ENCODE peak calls at places on chromosomes 3 and 15, in six cellular contexts. L is ovary, W is tibial artery, H is cardiac muscle cell, B is left ventricle myocardium inferior, U is pancreas. J is an unnamed sample. For H3K36me3 and H3K4me1, the result is how much of the 10 kb centered on the place peaks cover.

GRCh38 chr3:49120096-49120437 is 556 bp downstream of the USP19 start:
- DNase-seq in U (no peak), B (no peak), L (no peak), H (no peak), W (no peak), J (no peak)

GRCh38 chr3:23159929-23160328 is 43.2 kb upstream of the UBE2E2 start:
- DNase-seq in H (peak), B (no peak), W (no peak), L (no peak), U (no peak), J (no peak)

GRCh38 chr3:84680700-84681099 is 278.1 kb upstream of the CADM2 start:
- DNase-seq in H (no peak), B (no peak), U (no peak), W (no peak), L (no peak), J (no peak)

GRCh38 chr3:170992854-170993253 is 33.7 kb downstream of the SLC2A2 start:
- DNase-seq in B (no peak), H (no peak), W (no peak), L (no peak), U (no peak), J (no peak)

GRCh38 chr3:45741742-45742141 is 52.5 kb downstream of the SACM1L start:
- DNase-seq in W (no peak), H (no peak), B (no peak), U (no peak), L (no peak), J (no peak)

GRCh38 chr3:40179016-40179415 is 130.5 kb upstream of the EIF1B start:
- DNase-seq in B (peak), H (peak), U (peak), L (peak), W (peak), J (peak)

GRCh38 chr3:124565013-124565412 is 165.2 kb upstream of the UMPS start:
- DNase-seq in U (peak), L (peak), B (peak), H (peak), W (peak), J (no peak)

GRCh38 chr3:187183210-187183862 is 13.9 kb upstream of the RTP1 start:
- DNase-seq in U (no peak), B (no peak), H (no peak), L (no peak), W (no peak), J (no peak)

GRCh38 chr3:14150491-14151230 is 25.8 kb downstream of the TMEM43 start:
- DNase-seq in W (no peak), U (no peak), L (no peak), H (no peak), B (no peak), J (no peak)

GRCh38 chr15:59438891-59439290 is 905 bp downstream of the FAM81A start:
- DNase-seq in L (peak), U (no peak), B (no peak), W (no peak), H (no peak), J (no peak)

GRCh38 chr3:102605146-102605545 is 170.3 kb downstream of the ZPLD1 start:
- DNase-seq in B (no peak), W (no peak), L (no peak), U (no peak), H (no peak), J (no peak)

GRCh38 chr3:13888576-13888975 is 8.7 kb upstream of the WNT7A start:
- DNase-seq in U (no peak), L (no peak), W (no peak), B (no peak), H (no peak), J (no peak)

GRCh38 chr3:39260957-39261356 is 18.9 kb downstream of the CX3CR1 start:
- DNase-seq in W (peak), U (no peak), H (peak), B (peak), L (peak), J (peak)

GRCh38 chr15:47586653-47587224 is 130.6 kb upstream of the SEMA6D start:
- DNase-seq in U (no peak), W (peak), L (no peak), B (peak), H (peak), J (peak)

GRCh38 chr15:43208052-43209002 is 12.5 kb downstream of the EPB42 start:
- DNase-seq in U (no peak), B (no peak), W (no peak), H (no peak), L (no peak), J (no peak)

GRCh38 chr3:114178770-114179368 is at the start of gene DRD3:
- DNase-seq in U (no peak), B (no peak), W (no peak), L (peak), H (peak), J (no peak)

GRCh38 chr3:155554777-155555445 is 190.0 kb downstream of the PLCH1 start:
- DNase-seq in W (no peak), L (no peak), B (no peak), U (peak), H (no peak), J (no peak)

DNA sequence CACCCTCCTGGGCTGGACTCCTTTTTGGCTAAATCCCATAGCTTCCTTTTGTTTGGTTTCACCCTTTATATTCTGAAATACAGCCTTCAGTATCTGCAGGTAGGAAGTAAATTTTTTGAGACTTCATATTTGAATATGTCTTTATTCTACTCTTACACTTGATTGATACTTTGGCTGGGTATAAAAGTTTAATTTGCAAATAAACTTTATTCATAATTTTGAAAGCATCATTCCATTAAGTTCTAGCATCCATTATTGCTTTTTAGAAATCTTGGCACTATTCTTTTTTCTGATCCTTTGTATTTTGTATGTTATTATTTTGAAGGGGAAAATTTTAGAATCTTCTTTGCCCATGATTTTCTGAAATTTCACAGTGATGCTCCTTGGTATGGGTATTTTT is 41.3 kb upstream of the FILIP1L start:
- DNase-seq in W (no peak), H (no peak), U (no peak), L (no peak), B (no peak), J (no peak)
- TF ChIP-seq CTCF in W (no peak), H (no peak), U (no peak), L (no peak), B (no peak), J (no peak)

GRCh38 chr3:121786485-121786884 is 36.9 kb upstream of the GOLGB1 start:
- DNase-seq in W (no peak), L (no peak), U (no peak), H (peak), B (no peak), J (no peak)
- H3K36me3 ChIP-seq in W (half or more), L (under half), U (under half), H (under half), B (half or more), J (half or more)

DNA sequence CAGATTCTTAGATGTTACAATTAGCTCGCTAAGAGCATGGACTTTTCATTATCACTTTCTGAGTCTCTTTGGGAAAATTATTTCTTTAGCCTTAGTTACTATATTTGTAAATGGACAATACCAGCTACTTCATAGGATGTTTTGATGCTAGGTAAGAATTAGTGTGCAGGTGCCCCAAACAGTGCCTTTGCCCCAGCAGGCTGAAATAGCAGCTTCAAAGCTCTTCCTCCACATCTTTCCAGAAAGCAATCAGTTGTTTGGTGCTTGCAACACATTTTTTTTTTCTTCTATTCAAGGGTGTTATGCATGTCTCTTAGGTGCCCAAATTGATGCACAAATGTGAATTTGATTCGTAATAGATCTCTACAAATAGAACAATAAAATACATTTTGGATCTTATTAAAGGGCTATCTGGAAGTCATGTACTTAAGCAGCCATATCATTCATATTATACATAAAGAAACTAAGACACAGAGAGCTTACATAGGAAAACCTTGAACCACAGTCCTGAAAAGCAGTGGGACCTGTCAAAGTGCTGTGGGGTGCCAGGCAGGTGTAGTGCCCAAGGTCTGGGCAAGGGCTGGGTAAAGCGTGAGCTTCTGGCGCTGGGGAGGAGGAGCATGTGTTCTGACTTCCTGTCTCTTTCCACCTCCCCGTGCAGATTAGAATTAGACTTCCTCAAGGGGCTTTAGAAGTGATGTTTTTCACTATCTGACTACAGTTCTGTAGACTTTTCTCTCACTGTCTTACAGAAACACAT is 62.9 kb downstream of the FNDC3B start:
- DNase-seq in U (peak), H (no peak), L (no peak), W (no peak), B (no peak), J (no peak)
- H3K4me1 ChIP-seq in U (half or more), H (half or more), L (under half), W (half or more), B (half or more), J (half or more)

GRCh38 chr3:165522371-165522770 is 314.9 kb downstream of the BCHE start:
- DNase-seq in B (no peak), L (no peak), W (no peak), H (no peak), U (no peak), J (no peak)
- TF ChIP-seq CTCF in B (no peak), L (no peak), W (no peak), H (no peak), U (no peak), J (no peak)

DNA sequence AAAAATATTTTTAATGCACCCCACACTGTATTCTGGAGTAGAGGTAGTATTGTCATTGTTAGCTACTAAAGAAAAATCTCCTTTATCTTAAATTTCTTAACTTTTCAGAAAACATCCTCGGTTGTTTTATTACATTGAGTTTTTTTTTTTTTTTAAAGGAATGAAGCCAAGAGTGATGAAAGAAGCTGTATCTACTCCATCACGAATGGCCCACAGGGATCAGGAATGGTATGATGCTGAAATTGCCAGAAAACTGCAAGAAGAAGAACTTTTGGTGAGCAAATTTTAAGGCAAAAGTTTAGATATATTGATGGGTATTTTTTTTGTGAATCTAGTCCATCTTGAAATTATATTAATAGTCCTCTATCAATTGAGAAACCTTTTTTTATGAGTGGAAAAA is 49.7 kb upstream of the UTS2B start:
- DNase-seq in U (no peak), B (no peak), W (no peak), L (no peak), H (peak), J (no peak)
- H3K36me3 ChIP-seq in U (under half), B (half or more), W (under half), L (under half), H (under half), J (under half)

GRCh38 chr15:90091156-90091931 is 10.9 kb downstream of the IDH2 start:
- DNase-seq in U (peak), L (no peak), B (no peak), W (no peak), H (no peak), J (no peak)

GRCh38 chr15:90097475-90097874 is 4.8 kb downstream of the IDH2 start:
- DNase-seq in W (no peak), H (no peak), U (no peak), B (no peak), L (no peak), J (no peak)

GRCh38 chr15:90099868-90100854 is 2.1 kb downstream of the IDH2 start:
- DNase-seq in H (peak), W (peak), L (peak), B (no peak), U (peak), J (no peak)

GRCh38 chr15:90099072-90099867 is 3.0 kb downstream of the IDH2 start:
- DNase-seq in W (no peak), B (no peak), H (no peak), L (no peak), U (no peak), J (no peak)

DNA sequence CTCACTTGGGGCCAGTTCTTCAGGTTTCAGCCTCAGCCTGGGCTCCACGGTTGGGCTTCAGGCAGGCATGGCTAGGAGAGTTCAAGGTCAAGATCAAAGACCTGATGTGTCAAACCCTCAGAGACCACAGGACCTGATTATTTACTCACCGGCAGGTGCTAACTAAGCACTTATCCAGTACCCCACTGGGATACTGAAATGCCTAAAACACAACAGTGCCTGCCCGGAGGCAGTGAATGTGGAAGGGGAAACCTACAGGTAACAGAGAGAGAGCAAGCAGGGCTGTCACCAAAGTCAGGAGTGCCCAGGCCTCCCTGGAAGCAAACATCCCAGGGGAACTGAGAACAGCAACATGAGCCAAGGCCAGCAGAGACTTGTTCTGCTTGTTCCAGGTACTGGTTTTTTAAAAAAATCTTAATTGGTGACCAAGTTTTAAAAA is 6.7 kb downstream of the IDH2 start:
- DNase-seq in W (no peak), U (peak), H (no peak), L (no peak), B (no peak), J (no peak)
- H3K4me1 ChIP-seq in W (under half), U (half or more), H (under half), L (under half), B (half or more), J (half or more)

DNA sequence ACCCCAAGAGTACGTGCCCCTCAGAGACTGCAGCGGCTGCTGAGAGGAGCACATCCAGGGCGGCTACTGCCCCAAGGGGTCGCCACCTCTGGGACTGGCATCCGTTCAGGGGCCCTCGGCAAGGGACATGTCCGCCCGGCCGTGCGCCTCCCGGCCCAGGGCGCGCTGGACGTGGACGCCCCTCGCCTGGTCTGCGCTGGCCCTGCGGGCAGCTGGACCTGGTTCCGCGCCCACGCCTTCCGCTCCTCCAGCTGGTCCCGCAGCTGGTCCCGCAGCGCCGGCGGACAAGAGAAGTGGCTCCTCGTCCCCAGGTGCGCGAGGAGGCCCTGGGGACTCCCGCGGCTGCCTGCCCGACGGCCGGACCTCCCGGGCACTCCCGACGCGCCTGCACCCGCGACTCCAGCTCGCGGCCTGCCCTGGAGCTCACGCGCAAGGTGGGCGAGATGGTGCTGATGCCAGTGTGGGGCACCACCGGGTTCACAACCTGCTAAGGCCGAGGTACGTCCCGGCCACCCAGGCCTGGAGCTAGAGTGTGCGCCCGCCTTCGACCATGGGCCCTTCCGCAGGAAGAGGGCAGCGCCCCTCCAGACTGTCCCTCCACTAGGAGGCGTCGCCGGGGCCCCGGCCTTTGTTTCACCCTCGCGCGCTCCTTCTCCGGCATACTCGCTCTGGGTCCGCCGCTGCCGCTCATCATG is 14.4 kb upstream of the GP9 start:
- DNase-seq in W (no peak), L (peak), H (no peak), B (peak), U (no peak), J (no peak)
- TF ChIP-seq CTCF in W (no peak), L (no peak), H (peak), B (no peak), U (no peak), J (no peak)

J was measured in heart right ventricle.